ENCODE peak calls at places on chromosomes 5 and 9, in six cellular contexts. B, M, A, K, Y and N are unnamed samples.

GRCh38 chr9:755454-756381 is 85.8 kb upstream of the DMRT1 start:
- DNase-seq in M (peak), Y (no peak), K (peak), A (no peak), B (no peak), N (peak)

GRCh38 chr9:78239506-78239905 is 3.6 kb downstream of the CEP78 start:
- DNase-seq in K (no peak), B (no peak), M (peak), A (no peak), Y (peak), N (no peak)

GRCh38 chr5:118233601-118234000 is 754.7 kb downstream of the DTWD2 start:
- DNase-seq in A (no peak), M (no peak), K (no peak), B (no peak), Y (no peak), N (no peak)

GRCh38 chr9:94900222-94901018 is 173.9 kb downstream of the AOPEP start:
- DNase-seq in M (peak), Y (no peak), B (no peak), A (no peak), K (no peak), N (no peak)

GRCh38 chr9:132026932-132027585 is 52.6 kb downstream of the MED27 start:
- DNase-seq in K (no peak), M (no peak), Y (no peak), A (no peak), B (no peak), N (no peak)

GRCh38 chr5:175246242-175246891 is 197.6 kb downstream of the DRD1 start:
- DNase-seq in A (no peak), Y (no peak), M (peak), B (no peak), K (no peak), N (no peak)

GRCh38 chr9:96040591-96041461 is 165.3 kb downstream of the ERCC6L2 start:
- DNase-seq in K (no peak), A (no peak), B (no peak), Y (peak), M (peak), N (no peak)

GRCh38 chr9:99737649-99738048 is 84.0 kb upstream of the NR4A3 start:
- DNase-seq in A (no peak), Y (no peak), B (no peak), M (no peak), K (no peak), N (no peak)

GRCh38 chr5:10343486-10343885 is 10.0 kb upstream of the MARCHF6 start:
- DNase-seq in K (no peak), M (no peak), Y (no peak), B (no peak), A (no peak), N (no peak)

GRCh38 chr5:179168636-179169035 is 108.5 kb downstream of the ZNF354C start:
- DNase-seq in K (no peak), A (no peak), Y (no peak), M (no peak), B (no peak), N (no peak)

GRCh38 chr5:1746371-1747078 is 53.1 kb downstream of the MRPL36 start:
- DNase-seq in Y (no peak), B (peak), K (no peak), M (no peak), A (no peak), N (peak)

GRCh38 chr5:1322955-1323802 is 21.7 kb downstream of the CLPTM1L start:
- DNase-seq in B (no peak), Y (peak), K (no peak), M (no peak), A (peak), N (peak)

GRCh38 chr5:106959447-106959846 is 711.3 kb downstream of the EFNA5 start:
- DNase-seq in K (no peak), A (no peak), M (no peak), B (no peak), Y (no peak), N (no peak)

GRCh38 chr5:103467831-103468230 is 94.8 kb downstream of the NUDT12 start:
- DNase-seq in Y (no peak), M (no peak), K (no peak), B (no peak), A (no peak), N (no peak)

GRCh38 chr9:105700598-105701544 is 6.5 kb downstream of the TMEM38B start:
- DNase-seq in B (no peak), M (no peak), A (no peak), K (no peak), Y (peak), N (no peak)

GRCh38 chr9:87324613-87325194 is 173.0 kb upstream of the DAPK1 start:
- DNase-seq in K (peak), Y (no peak), A (no peak), M (peak), B (no peak), N (no peak)

GRCh38 chr5:102283111-102283797 is 12.8 kb downstream of the SLCO4C1 start:
- DNase-seq in K (peak), Y (no peak), B (no peak), A (no peak), M (no peak), N (no peak)

GRCh38 chr9:137506702-137507171 is 43.5 kb downstream of the PNPLA7 start:
- DNase-seq in B (no peak), M (no peak), K (no peak), A (no peak), Y (no peak), N (no peak)

GRCh38 chr9:136567651-136568287 is 21.9 kb upstream of the NOTCH1 start:
- DNase-seq in K (no peak), Y (no peak), M (peak), B (no peak), A (no peak), N (no peak)

GRCh38 chr5:80216753-80217596 is 38.9 kb downstream of the SERINC5 start:
- DNase-seq in Y (no peak), K (no peak), M (no peak), A (no peak), B (no peak), N (no peak)

GRCh38 chr9:89370593-89370992 is 52.3 kb downstream of the SECISBP2 start:
- DNase-seq in Y (no peak), A (no peak), K (no peak), B (no peak), M (no peak), N (no peak)

GRCh38 chr9:89372979-89373378 is 54.7 kb downstream of the SECISBP2 start:
- DNase-seq in K (no peak), B (no peak), A (no peak), Y (no peak), M (no peak), N (no peak)

GRCh38 chr9:89375181-89375760 is 57.0 kb downstream of the SECISBP2 start:
- DNase-seq in K (no peak), B (peak), Y (no peak), A (no peak), M (no peak), N (no peak)

GRCh38 chr9:89374176-89374575 is 55.9 kb downstream of the SECISBP2 start:
- DNase-seq in A (no peak), B (no peak), K (no peak), Y (no peak), M (no peak), N (no peak)

GRCh38 chr9:89372230-89372816 is 54.0 kb downstream of the SECISBP2 start:
- DNase-seq in M (no peak), A (no peak), K (no peak), B (peak), Y (no peak), N (no peak)
- TF ChIP-seq CTCF in M (no peak), A (no peak), K (no peak), B (no peak), Y (no peak), N (no peak)

GRCh38 chr5:136446565-136446964 is 81.2 kb upstream of the TRPC7 start:
- DNase-seq in Y (no peak), M (no peak), B (no peak), K (no peak), A (no peak), N (no peak)
- TF ChIP-seq CTCF in Y (no peak), M (no peak), B (no peak), K (no peak), A (no peak), N (no peak)

GRCh38 chr5:8954801-8955200 is 591.1 kb downstream of the SEMA5A start:
- DNase-seq in K (no peak), B (no peak), Y (no peak), M (no peak), A (no peak), N (no peak)
- TF ChIP-seq CTCF in K (no peak), B (no peak), Y (no peak), M (no peak), A (no peak), N (no peak)

GRCh38 chr9:109319631-109320233 is 1.1 kb downstream of the EPB41L4B start:
- DNase-seq in K (no peak), M (peak), Y (peak), A (no peak), B (peak), N (no peak)
- TF ChIP-seq CTCF in K (no peak), M (peak), Y (no peak), A (no peak), B (no peak), N (no peak)

DNA sequence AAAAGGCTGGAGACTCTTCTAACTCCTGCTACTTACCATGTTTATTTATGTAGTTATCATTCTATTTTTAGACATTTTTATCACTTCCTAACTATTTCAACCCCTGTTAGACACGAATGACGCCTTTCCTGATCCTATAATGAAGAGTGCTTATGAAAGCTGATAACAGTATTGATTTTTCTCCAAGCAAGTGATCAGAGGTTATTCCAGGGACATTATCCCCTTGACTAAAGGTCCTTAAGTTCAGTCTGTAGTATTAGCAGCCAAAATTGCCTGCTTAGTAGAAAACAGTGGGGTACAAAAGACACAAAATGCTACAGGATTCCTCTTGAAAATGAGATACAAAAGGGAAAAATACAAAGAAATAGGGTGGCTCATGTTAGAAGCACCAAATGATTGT is 235.6 kb downstream of the DNAH5 start:
- DNase-seq in Y (no peak), A (no peak), M (no peak), K (no peak), B (no peak), N (no peak)
- TF ChIP-seq CTCF in Y (no peak), A (no peak), M (no peak), K (no peak), B (no peak), N (no peak)

DNA sequence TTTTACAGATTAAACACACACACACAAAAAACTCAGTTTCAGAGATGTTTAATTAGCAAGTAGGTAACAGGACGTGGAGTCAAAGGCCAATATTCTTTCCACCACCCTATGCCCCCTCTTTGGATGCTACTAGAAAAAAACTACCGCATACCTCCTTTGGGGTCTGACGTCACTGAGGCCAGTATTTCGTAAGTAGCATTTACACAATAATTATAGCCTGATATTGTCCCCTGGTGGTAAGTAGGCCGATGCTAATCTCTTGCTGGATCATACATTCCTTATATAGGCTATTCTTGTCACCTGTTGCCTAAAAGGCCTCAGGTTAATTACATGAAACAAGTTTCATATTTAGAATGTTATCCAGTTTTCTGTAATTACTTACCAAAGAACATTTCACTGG is 21.0 kb upstream of the SMARCA2 start:
- DNase-seq in B (no peak), Y (no peak), A (no peak), M (no peak), K (no peak), N (no peak)
- TF ChIP-seq CTCF in B (no peak), Y (no peak), A (no peak), M (no peak), K (no peak), N (no peak)

GRCh38 chr5:131491749-131492148 is 143.3 kb downstream of the RAPGEF6 start:
- DNase-seq in Y (no peak), K (no peak), B (no peak), M (no peak), A (no peak), N (no peak)

GRCh38 chr5:131495536-131496399 is 139.3 kb downstream of the RAPGEF6 start:
- DNase-seq in Y (no peak), M (no peak), A (no peak), K (no peak), B (no peak), N (no peak)

DNA sequence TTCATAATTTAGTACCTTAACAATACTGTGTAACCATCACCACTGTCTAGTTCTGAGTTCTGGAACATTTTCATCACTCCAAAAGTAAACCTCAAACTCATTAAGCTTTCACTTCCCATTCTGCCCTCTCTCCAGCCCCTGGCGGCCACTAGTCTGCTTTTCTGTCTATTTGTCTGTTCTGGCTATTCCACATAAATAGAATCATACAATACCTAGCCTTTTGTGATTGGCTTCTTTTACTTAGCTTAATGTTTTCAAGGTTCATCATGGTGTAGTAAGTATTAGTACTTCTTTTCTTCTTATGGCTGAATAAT is 138.7 kb downstream of the RAPGEF6 start:
- DNase-seq in K (no peak), M (no peak), A (no peak), B (no peak), Y (no peak), N (no peak)
- TF ChIP-seq CTCF in K (no peak), M (no peak), A (no peak), B (no peak), Y (no peak), N (peak)

GRCh38 chr9:27414215-27414731 is 109.8 kb upstream of the IFNK start:
- DNase-seq in B (no peak), Y (peak), A (no peak), M (no peak), K (no peak), N (no peak)
- TF ChIP-seq CTCF in B (no peak), Y (no peak), A (no peak), M (no peak), K (no peak), N (no peak)